ENCODE peak calls at places on chromosomes 7 and 10, in five cellular contexts. U is GM12864, I is MM.1S, X is astrocyte, D is lower leg skin. Z is an unnamed sample.

GRCh38 chr7:44184221-44184873 is 4.9 kb downstream of the GCK start:
- DNase-seq in X (peak; percentile 84), D (peak; percentile 68), U (no peak), I (no peak), Z (no peak)

GRCh38 chr7:51543801-51544553 is 227.4 kb upstream of the COBL start:
- DNase-seq in D (no peak), U (no peak), I (no peak), X (no peak), Z (no peak)

GRCh38 chr10:102669206-102670064 is 25.2 kb downstream of the TRIM8 start:
- DNase-seq in U (no peak), D (no peak), X (peak; percentile 30), I (peak; percentile 5), Z (no peak)

GRCh38 chr10:1559731-1560130 is 177.6 kb downstream of the ADARB2 start:
- DNase-seq in U (no peak), X (no peak), D (no peak), I (no peak), Z (no peak)

GRCh38 chr7:153943428-153944370 is 108.5 kb upstream of the DPP6 start:
- DNase-seq in X (no peak), U (no peak), D (no peak), I (no peak), Z (no peak)

GRCh38 chr7:13742719-13743640 is 246.5 kb downstream of the ETV1 start:
- DNase-seq in D (no peak), U (no peak), I (peak; percentile 30), X (peak; percentile 64), Z (no peak)

GRCh38 chr10:63132651-63133055 is 475 bp upstream of the NRBF2 start:
- DNase-seq in D (no peak), I (no peak), X (no peak), U (no peak), Z (no peak)

GRCh38 chr10:18793951-18794350 is 134.7 kb downstream of the ARL5B start:
- DNase-seq in I (peak; percentile 40), U (no peak), D (no peak), X (peak; percentile 13), Z (no peak)

GRCh38 chr10:5292196-5292735 is 72.5 kb upstream of the UCN3 start:
- DNase-seq in I (no peak), X (no peak), D (no peak), U (no peak), Z (no peak)

GRCh38 chr7:156145996-156146395 is 333.7 kb upstream of the SHH start:
- DNase-seq in D (no peak), X (no peak), I (no peak), U (no peak), Z (no peak)

GRCh38 chr10:74293686-74294365 is 142.8 kb downstream of the ADK start:
- DNase-seq in X (peak; percentile 85), D (no peak), U (no peak), I (peak; percentile 47), Z (no peak)

DNA sequence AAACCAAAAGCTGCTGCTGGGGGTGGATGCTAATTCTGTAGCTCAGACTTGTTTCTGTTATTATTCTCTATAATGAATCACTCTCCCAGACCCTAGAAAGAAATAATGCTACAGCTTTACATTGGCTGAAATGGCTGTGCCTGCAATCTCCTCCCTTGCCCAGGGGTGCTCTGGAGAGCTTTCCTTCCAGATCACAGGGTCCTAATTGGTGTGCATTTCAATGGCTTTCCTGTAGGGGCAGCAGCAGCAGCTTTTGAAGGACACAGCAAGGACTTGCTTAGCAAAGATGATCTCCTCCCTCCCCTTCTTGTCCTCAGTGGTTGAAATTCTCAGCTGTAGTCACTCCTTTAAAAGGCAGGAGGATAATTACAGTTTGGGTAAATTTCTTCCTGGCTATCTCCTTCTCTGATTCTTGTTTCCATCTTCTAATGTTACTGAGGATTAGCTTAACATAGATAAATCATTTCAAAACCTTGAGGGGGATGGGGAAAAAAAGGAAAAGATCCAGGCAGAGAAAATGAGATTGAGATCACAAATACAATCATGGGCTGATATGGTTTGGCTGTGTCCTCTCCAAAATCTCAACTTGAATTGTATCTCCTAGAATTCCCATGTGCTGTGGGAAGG is 120.2 kb upstream of the CTTNBP2 start:
- DNase-seq in X (peak; percentile 11), U (no peak), D (no peak), I (peak; percentile 65), Z (peak; percentile 24)
- TF ChIP-seq CTCF in X (peak; percentile 57), U (peak; percentile 66), D (no peak), I (peak; percentile 74), Z (peak; percentile 49)

DNA sequence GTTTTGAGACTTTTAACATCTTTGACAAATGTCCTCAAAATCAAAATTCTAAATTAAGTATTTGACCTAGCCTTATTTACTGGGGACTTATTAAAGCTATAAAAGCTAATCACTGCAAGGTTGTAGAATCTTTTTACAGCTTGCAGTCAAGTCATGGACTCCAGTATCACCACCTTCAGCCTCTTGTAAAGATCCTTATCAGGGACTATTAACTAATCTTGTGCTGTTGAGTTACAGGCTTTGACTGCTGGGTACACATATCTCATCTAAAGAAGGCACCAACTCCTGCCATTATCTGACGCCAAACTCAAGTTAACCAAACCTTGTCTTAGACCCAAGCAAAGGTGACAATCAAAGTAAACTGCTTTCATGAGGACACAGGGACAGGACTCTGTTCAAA is 621.0 kb upstream of the IGFBP3 start:
- DNase-seq in X (no peak), U (no peak), I (no peak), D (no peak), Z (no peak)
- TF ChIP-seq CTCF in X (no peak), U (no peak), I (no peak), D (no peak), Z (no peak)

DNA sequence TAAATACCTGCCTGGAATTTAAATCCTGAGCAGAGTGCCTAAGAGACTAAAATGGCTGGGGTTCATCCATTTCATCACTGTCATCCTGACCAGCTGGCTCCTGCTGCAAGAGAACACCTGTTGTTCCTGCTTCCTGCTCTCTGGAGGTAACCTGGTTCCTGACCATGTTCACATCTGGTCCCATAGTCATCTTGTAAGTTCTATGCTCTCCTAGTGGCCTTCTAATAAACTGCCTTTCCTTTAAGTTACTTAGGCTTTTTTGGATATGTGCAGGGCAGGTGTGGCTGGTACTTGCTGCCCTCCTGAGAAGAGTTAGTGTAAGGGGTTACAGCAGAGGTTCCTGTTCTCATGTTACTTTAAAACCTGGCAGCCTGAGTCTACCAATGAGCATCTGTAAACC is 80.0 kb downstream of the NRCAM start:
- DNase-seq in U (no peak), D (no peak), X (no peak), I (no peak), Z (no peak)
- TF ChIP-seq CTCF in U (no peak), D (no peak), X (no peak), I (no peak), Z (no peak)

DNA sequence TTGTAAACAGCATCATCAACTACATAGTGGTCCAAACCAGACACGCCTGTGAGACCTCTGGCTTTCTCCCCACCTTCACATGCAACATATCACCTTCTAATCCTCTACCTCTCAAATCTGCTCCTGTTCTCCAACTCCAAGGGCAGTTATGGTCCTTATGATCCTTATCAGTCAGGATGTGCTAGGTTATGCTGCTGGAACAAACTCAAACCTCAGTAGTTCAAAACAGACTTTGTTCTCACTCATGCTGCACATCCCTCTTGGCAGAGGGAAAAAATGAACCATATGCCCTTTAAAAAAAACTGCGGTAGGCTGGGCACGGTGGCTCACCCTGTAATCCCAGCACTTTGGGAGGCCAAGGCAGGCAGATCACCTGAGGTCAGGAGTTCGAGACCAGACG is 76.1 kb downstream of the RNF216 start:
- DNase-seq in U (no peak), I (no peak), X (no peak), D (no peak), Z (no peak)
- TF ChIP-seq CTCF in U (no peak), I (no peak), X (no peak), D (no peak), Z (no peak)

DNA sequence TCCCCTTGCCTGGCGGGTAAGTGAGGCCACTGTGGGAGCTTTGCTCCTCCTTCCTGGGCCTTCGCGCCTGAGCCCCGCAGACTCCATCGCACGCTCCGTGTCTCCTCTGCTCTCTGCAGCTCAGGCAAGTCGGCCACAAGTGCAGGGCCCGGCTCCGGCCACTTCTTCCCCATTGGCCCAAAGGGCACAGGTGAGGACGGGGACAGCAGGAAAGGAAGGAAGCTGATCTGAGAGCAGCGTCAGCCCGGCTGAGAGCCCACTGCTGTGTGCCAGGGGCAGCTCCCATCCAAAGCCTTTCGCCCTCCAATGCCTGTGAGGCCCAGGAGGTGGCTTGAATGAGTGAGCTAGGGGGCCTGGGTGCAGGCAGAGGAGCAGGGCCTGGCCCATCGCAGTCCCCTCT is 33.7 kb upstream of the RHEB start:
- DNase-seq in U (no peak), I (no peak), X (no peak), D (no peak), Z (no peak)
- TF ChIP-seq CTCF in U (no peak), I (no peak), X (no peak), D (no peak), Z (no peak)

GRCh38 chr7:77693830-77694583 is 2.3 kb upstream of the RSBN1L start:
- DNase-seq in D (no peak), I (no peak), U (no peak), X (no peak), Z (no peak)
- TF ChIP-seq CTCF in D (no peak), I (no peak), U (no peak), X (no peak), Z (no peak)

GRCh38 chr7:135981958-135982646 is 4.9 kb upstream of the MTPN start:
- DNase-seq in X (no peak), I (no peak), D (no peak), U (no peak), Z (no peak)
- TF ChIP-seq CTCF in X (no peak), I (no peak), D (no peak), U (no peak), Z (no peak)

GRCh38 chr10:71978988-71979691 is 14.9 kb downstream of the CHST3 start:
- DNase-seq in D (no peak), X (no peak), I (no peak), U (no peak), Z (peak; percentile 3)

GRCh38 chr10:71979692-71980062 is 15.5 kb downstream of the CHST3 start:
- DNase-seq in D (no peak), X (no peak), U (no peak), I (no peak), Z (no peak)

GRCh38 chr10:71980181-71981023 is 16.2 kb downstream of the CHST3 start:
- DNase-seq in X (peak; percentile 67), D (no peak), I (no peak), U (no peak), Z (no peak)

GRCh38 chr10:71975891-71976725 is 11.9 kb downstream of the CHST3 start:
- DNase-seq in I (no peak), X (peak; percentile 76), D (no peak), U (no peak), Z (no peak)

DNA sequence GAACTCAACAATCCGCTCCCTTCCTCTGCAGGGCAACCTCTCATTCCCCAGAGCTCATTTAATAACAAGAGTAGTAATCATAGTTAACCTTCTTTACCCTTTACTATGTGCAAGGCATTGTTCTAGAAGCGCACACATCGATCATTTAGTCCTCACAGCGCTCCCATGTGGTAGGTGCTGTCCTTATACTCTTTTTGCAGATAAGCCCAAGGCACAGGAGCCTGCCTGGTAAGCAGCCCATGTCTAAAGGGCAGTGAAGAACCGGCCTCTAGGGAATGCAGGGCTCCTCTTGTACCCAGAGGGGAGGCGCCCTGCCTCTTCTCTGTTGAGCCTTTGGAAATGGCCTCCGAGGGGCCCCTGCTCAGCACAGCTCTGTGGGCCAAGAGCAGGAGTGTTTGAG is 14.3 kb downstream of the CHST3 start:
- DNase-seq in X (no peak), U (no peak), D (no peak), I (no peak), Z (peak; percentile 6)
- TF ChIP-seq CTCF in X (peak; percentile 18), U (no peak), D (no peak), I (no peak), Z (no peak)